ENCODE peak calls at places on chromosomes 3 and 15, in five cellular contexts. Y is CD8-positive, alpha-beta memory T cell; R is fibroblast of mammary gland; Q is body of pancreas; I is prostate gland. C is an unnamed sample.

GRCh38 chr3:190026154-190026553 is 94.5 kb downstream of the P3H2 start:
- DNase-seq in Y (no peak), R (no peak), Q (no peak), I (no peak), C (no peak)

GRCh38 chr3:185330238-185330637 is 32.7 kb upstream of the MAP3K13 start:
- DNase-seq in Y (no peak), R (no peak), Q (peak; percentile 32), I (no peak), C (peak; percentile 44)

GRCh38 chr15:83300826-83301225 is 16.4 kb upstream of the BNC1 start:
- DNase-seq in Y (no peak), R (peak; percentile 69), Q (no peak), I (no peak), C (no peak)

GRCh38 chr15:88241461-88241860 is 15.1 kb downstream of the NTRK3 start:
- DNase-seq in Y (no peak), R (no peak), Q (no peak), I (no peak), C (no peak)

GRCh38 chr15:57692709-57693108 is 13.8 kb upstream of the POLR2M start:
- DNase-seq in Y (no peak), R (peak; percentile 64), Q (no peak), I (peak; percentile 6), C (no peak)

GRCh38 chr3:197960694-197961581 is 921 bp downstream of the LMLN start:
- DNase-seq in Y (no peak), R (peak; percentile 66), Q (no peak), I (no peak), C (no peak)

GRCh38 chr3:141484701-141485287 is 2.0 kb upstream of the RASA2 start:
- DNase-seq in Y (no peak), R (no peak), Q (no peak), I (no peak), C (no peak)

GRCh38 chr3:46849098-46849631 is 14.1 kb downstream of the MYL3 start:
- DNase-seq in Y (no peak), R (no peak), Q (no peak), I (no peak), C (peak; percentile 20)

GRCh38 chr3:110314512-110315114 is 757.0 kb upstream of the NECTIN3 start:
- DNase-seq in Y (peak; percentile 46), R (peak; percentile 72), Q (peak; percentile 65), I (peak; percentile 42), C (no peak)

GRCh38 chr15:57153140-57153539 is 223.2 kb upstream of the CGNL1 start:
- DNase-seq in Y (no peak), R (peak; percentile 54), Q (no peak), I (no peak), C (no peak)

GRCh38 chr15:26910715-26911114 is 43.9 kb downstream of the GABRA5 start:
- DNase-seq in Y (no peak), R (no peak), Q (no peak), I (no peak), C (no peak)

GRCh38 chr3:30984855-30985793 is 90.7 kb upstream of the GADL1 start:
- DNase-seq in Y (no peak), R (peak; percentile 28), Q (no peak), I (no peak), C (no peak)

GRCh38 chr3:143263844-143264243 is 144.3 kb downstream of the CHST2 start:
- DNase-seq in Y (no peak), R (no peak), Q (no peak), I (no peak), C (no peak)
- H3K4me3 ChIP-seq in Y (no peak overlapping the region), R (no peak overlapping the region), Q (no peak overlapping the region), I (no peak overlapping the region), C (no peak overlapping the region)

DNA sequence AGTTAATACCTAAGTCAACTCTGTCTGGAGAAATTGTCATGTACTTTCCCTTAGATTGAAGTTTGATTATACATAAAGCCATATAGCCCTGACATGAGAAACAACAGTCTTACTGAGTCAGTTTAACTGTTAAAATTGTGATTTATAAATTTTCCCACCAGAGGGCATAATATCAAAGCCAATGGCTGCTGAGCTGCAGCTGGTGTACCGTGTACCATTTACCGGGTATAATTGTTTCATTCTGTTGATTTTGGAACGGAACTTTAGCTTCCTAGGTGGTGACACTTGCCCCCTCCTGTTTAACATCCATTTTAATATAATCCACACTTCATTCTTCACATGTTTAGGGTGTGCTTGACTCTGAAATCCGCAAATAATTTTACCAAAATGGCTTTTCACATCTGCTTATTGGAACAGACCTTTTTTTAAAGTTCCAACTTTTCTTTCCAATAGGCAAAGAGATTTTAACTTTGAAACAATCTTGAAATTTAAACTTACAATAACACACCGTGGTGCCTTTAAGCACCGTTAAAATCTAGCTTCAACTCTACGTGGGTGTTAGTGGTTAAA is 72.8 kb downstream of the SLC9A9 start:
- DNase-seq in Y (no peak), R (peak; percentile 60), Q (no peak), I (peak; percentile 17), C (peak; percentile 21)
- H3K4me3 ChIP-seq in Y (no peak overlapping the region), R (no peak overlapping the region), Q (no peak overlapping the region), I (no peak overlapping the region), C (no peak overlapping the region)

GRCh38 chr3:150372320-150373118 is 35.6 kb upstream of the TSC22D2 start:
- DNase-seq in Y (no peak), R (peak; percentile 20), Q (no peak), I (no peak), C (no peak)

GRCh38 chr3:150370982-150371381 is 37.1 kb upstream of the TSC22D2 start:
- DNase-seq in Y (no peak), R (no peak), Q (no peak), I (no peak), C (no peak)

GRCh38 chr3:150373234-150373633 is 34.9 kb upstream of the TSC22D2 start:
- DNase-seq in Y (no peak), R (no peak), Q (no peak), I (no peak), C (no peak)

GRCh38 chr3:150370129-150370602 is 37.9 kb upstream of the TSC22D2 start:
- DNase-seq in Y (no peak), R (peak; percentile 95), Q (peak; percentile 22), I (no peak), C (peak; percentile 43)

DNA sequence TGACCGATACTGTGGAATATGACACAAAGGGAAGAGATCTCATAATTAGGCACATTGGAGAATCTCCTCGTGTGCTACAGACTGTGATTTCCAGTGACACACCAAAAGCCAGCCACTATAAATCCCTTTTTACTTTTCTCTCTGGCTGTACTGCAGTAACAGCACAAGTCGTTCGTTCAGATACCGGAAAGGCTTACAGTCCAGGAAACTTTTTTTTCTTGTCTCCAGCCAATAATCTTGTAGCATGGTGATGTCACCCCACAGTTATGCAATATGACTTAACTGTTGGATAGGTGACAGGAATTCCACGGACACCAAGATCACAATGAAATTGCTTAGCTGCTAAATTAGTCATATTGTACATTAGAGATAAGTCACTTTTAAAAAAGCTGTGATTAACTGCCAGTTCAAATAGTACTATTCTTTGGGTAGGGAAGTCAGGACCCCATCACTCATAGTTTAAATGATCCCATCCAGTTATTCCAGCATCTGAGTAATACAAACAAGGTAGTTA is 36.3 kb upstream of the TSC22D2 start:
- DNase-seq in Y (no peak), R (peak; percentile 98), Q (peak; percentile 77), I (peak; percentile 43), C (peak; percentile 76)
- H3K4me3 ChIP-seq in Y (no peak overlapping the region), R (peak overlapping the region; percentile 49), Q (no peak overlapping the region), I (no peak overlapping the region), C (peak overlapping the region; percentile 1)

DNA sequence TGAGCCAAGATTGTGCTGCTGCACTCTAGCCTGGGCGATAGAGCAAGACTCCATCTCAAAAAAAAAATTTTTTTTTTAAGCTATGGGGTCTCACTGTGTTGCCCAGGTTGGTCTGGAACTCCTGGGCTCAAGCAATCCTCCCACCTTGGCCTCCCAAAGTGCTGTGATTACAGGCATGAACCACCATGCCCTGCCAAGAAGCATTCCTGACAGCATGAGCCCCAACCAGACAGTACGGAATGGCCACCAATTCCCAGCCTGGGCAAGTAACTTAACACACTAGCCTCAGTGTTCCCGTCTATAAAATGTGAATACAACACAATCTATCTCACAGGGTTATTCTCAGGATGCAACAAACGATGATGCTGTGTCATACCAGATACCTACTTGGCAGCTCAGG is 2.1 kb downstream of the TKT start:
- DNase-seq in Y (no peak), R (peak; percentile 13), Q (no peak), I (no peak), C (no peak)
- H3K4me3 ChIP-seq in Y (peak overlapping the region; percentile 90), R (peak overlapping the region; percentile 96), Q (no peak overlapping the region), I (no peak overlapping the region), C (no peak overlapping the region)

GRCh38 chr3:55482496-55483195 is 4.5 kb downstream of the WNT5A start:
- DNase-seq in Y (no peak), R (peak; percentile 53), Q (peak; percentile 31), I (no peak), C (peak; percentile 35)
- H3K4me3 ChIP-seq in Y (no peak overlapping the region), R (peak overlapping the region; percentile 59), Q (no peak overlapping the region), I (peak overlapping the region; percentile 2), C (no peak overlapping the region)

GRCh38 chr3:138317687-138318086 is 12.0 kb downstream of the NME9 start:
- DNase-seq in Y (no peak), R (no peak), Q (no peak), I (no peak), C (no peak)
- H3K4me3 ChIP-seq in Y (no peak overlapping the region), R (no peak overlapping the region), Q (no peak overlapping the region), I (no peak overlapping the region), C (no peak overlapping the region)

GRCh38 chr3:124373524-124373923 is 356.7 kb upstream of the UMPS start:
- DNase-seq in Y (no peak), R (no peak), Q (no peak), I (no peak), C (no peak)

GRCh38 chr3:124374583-124374982 is 355.7 kb upstream of the UMPS start:
- DNase-seq in Y (no peak), R (no peak), Q (no peak), I (no peak), C (no peak)

DNA sequence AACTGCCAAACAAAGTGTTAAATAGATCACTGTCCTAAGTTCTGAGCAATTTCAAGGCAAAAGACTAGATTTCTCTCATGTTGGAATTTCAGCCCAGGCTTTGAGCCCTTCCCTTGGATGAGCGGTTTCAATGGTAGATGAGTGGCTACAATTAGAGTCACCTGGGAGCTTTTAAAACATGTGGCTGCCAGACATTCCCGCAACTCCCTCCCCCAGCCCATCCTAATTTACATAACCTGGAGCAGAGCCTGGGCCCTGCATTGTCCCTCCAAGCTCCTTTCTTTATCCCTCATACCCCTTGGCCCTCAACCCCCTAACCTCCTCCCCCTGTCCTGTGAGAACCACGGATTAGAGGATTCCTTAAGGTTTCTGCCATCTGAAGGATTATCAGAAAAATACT is 357.5 kb upstream of the UMPS start:
- DNase-seq in Y (no peak), R (no peak), Q (no peak), I (no peak), C (no peak)
- H3K4me3 ChIP-seq in Y (no peak overlapping the region), R (no peak overlapping the region), Q (no peak overlapping the region), I (no peak overlapping the region), C (no peak overlapping the region)

GRCh38 chr3:173986861-173987410 is 589.4 kb downstream of the NLGN1 start:
- DNase-seq in Y (no peak), R (no peak), Q (no peak), I (no peak), C (no peak)
- H3K4me3 ChIP-seq in Y (no peak overlapping the region), R (no peak overlapping the region), Q (no peak overlapping the region), I (no peak overlapping the region), C (no peak overlapping the region)

DNA sequence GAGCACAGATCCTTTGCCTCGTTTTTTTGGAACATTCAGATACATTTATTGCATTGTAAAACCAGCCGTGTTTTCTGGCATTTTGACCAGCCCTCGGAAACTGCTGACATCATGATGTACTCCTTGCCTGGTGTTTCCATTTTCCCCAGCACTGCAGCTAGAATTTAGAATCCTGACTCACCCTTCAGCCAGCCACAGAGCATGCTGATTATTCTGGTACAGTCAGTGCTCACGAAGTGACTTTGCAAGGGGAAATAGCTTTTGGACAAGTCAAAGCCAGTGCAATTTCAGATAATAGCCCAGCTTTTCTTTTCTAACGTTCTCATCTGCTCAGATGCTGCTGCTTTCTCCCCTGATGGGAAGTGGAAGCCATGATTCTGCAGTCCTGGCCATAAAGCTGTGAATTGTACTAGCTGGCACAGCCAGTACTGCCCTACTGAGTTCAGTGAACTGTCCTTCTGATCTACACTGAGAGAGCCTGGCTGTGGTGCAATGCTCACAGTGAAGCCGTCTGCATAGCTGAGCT is 12.1 kb upstream of the CNBP start:
- DNase-seq in Y (no peak), R (peak; percentile 96), Q (no peak), I (peak; percentile 64), C (no peak)
- H3K4me3 ChIP-seq in Y (no peak overlapping the region), R (peak overlapping the region; percentile 23), Q (no peak overlapping the region), I (no peak overlapping the region), C (no peak overlapping the region)

C was measured in mucosa of descending colon.